ENCODE peak calls at places on chromosome 20, in nine cellular contexts. S, R, W, O, X, C, D, Z and U are unnamed samples.
A peak's percentile ranks its signal among the peaks of the same experiment; 100 is the strongest.

GRCh38 chr20:38091447-38092216 is 58.1 kb downstream of the RPRD1B start:
- DNase-seq in R (no peak), D (no peak), Z (peak; percentile 51), X (peak; percentile 31), W (no peak), C (peak; percentile 1), O (no peak), S (no peak), U (no peak)

GRCh38 chr20:48153523-48153922 is 368.2 kb upstream of the SULF2 start:
- DNase-seq in C (no peak), S (no peak), R (no peak), X (no peak), O (no peak), Z (no peak), D (no peak), W (no peak), U (no peak)

GRCh38 chr20:31820228-31820627 is 1.1 kb downstream of the MYLK2 start:
- DNase-seq in X (no peak), O (no peak), W (no peak), C (no peak), R (no peak), S (no peak), D (no peak), Z (no peak), U (no peak)

GRCh38 chr20:4726710-4727391 is 5.1 kb downstream of the PRND start:
- DNase-seq in Z (no peak), S (peak; percentile 34), R (no peak), O (peak; percentile 72), X (peak; percentile 57), W (no peak), C (no peak), D (no peak), U (no peak)

GRCh38 chr20:53100476-53100911 is 128.3 kb downstream of the TSHZ2 start:
- DNase-seq in S (no peak), X (no peak), Z (no peak), D (no peak), R (no peak), O (no peak), W (no peak), C (no peak), U (no peak)

GRCh38 chr20:63737940-63738686 is 1.5 kb upstream of the SLC2A4RG start:
- DNase-seq in D (peak; percentile 76), W (peak; percentile 37), S (peak; percentile 42), O (no peak), R (no peak), C (no peak), X (peak; percentile 65), Z (peak; percentile 29), U (no peak)

GRCh38 chr20:8388146-8388545 is 256.1 kb downstream of the PLCB1 start:
- DNase-seq in C (no peak), D (no peak), Z (no peak), W (peak; percentile 14), R (no peak), O (peak; percentile 46), S (no peak), X (no peak), U (no peak)

GRCh38 chr20:59031326-59032022 is 661 bp downstream of the ATP5F1E start:
- DNase-seq in W (peak; percentile 76), D (no peak), O (no peak), X (no peak), Z (no peak), S (peak; percentile 17), C (no peak), R (no peak), U (no peak)

GRCh38 chr20:35772563-35773058 is 796 bp downstream of the PHF20 start:
- DNase-seq in R (no peak), C (no peak), O (peak; percentile 30), D (no peak), W (no peak), X (no peak), Z (peak; percentile 22), S (no peak), U (no peak)

GRCh38 chr20:19628570-19629134 is 129.4 kb upstream of the RIN2 start:
- DNase-seq in S (peak; percentile 59), D (no peak), R (peak; percentile 80), O (peak; percentile 61), Z (peak; percentile 57), C (peak; percentile 50), X (peak; percentile 69), W (peak; percentile 80), U (peak; percentile 24)

GRCh38 chr20:57657537-57658446 is 37.6 kb upstream of the ZBP1 start:
- DNase-seq in X (peak; percentile 31), C (peak; percentile 44), W (peak; percentile 91), D (peak; percentile 82), Z (no peak), O (no peak), R (no peak), S (peak; percentile 44), U (no peak)

GRCh38 chr20:45301824-45302251 is 4.8 kb upstream of the RBPJL start:
- DNase-seq in Z (no peak), X (no peak), O (no peak), D (no peak), S (no peak), C (no peak), R (no peak), W (no peak), U (no peak)

GRCh38 chr20:48689388-48689787 is 138.4 kb downstream of the PREX1 start:
- DNase-seq in O (no peak), X (no peak), W (no peak), S (no peak), R (no peak), Z (no peak), C (no peak), D (no peak), U (no peak)

GRCh38 chr20:3613821-3614440 is 49.3 kb downstream of the GFRA4 start:
- DNase-seq in X (no peak), S (no peak), Z (no peak), O (peak; percentile 78), W (no peak), D (no peak), C (no peak), R (no peak), U (no peak)

GRCh38 chr20:56628873-56629463 is at the start of gene TFAP2C:
- DNase-seq in Z (peak; percentile 89), O (peak; percentile 89), S (peak; percentile 44), W (peak; percentile 89), C (peak; percentile 38), D (peak; percentile 89), R (peak; percentile 84), X (peak; percentile 45), U (peak; percentile 98)

GRCh38 chr20:24095753-24096152 is 107.2 kb upstream of the GGTLC1 start:
- DNase-seq in D (no peak), C (no peak), R (no peak), Z (no peak), S (no peak), X (no peak), W (peak; percentile 98), O (no peak), U (peak; percentile 11)

GRCh38 chr20:2276015-2276414 is 19.8 kb upstream of the TGM3 start:
- DNase-seq in O (no peak), S (no peak), W (no peak), R (peak; percentile 27), X (no peak), D (no peak), Z (no peak), C (no peak), U (no peak)

GRCh38 chr20:58712823-58713731 is 20.5 kb downstream of the NPEPL1 start:
- DNase-seq in S (no peak), Z (no peak), X (no peak), C (no peak), O (no peak), R (no peak), W (no peak), D (peak; percentile 42), U (no peak)

GRCh38 chr20:58212636-58213035 is 15.8 kb downstream of the ANKRD60 start:
- DNase-seq in D (no peak), R (no peak), W (no peak), S (no peak), C (no peak), O (no peak), X (no peak), Z (no peak), U (no peak)

GRCh38 chr20:34127787-34128186 is 15.7 kb upstream of the EIF2S2 start:
- DNase-seq in W (no peak), X (no peak), D (no peak), R (no peak), Z (no peak), C (no peak), S (no peak), O (no peak), U (no peak)

GRCh38 chr20:58907481-58908137 is 55.1 kb downstream of the GNAS start:
- DNase-seq in R (peak; percentile 72), S (peak; percentile 54), W (peak; percentile 52), Z (peak; percentile 56), X (peak; percentile 88), C (peak; percentile 97), O (peak; percentile 100), D (no peak), U (peak; percentile 81)

GRCh38 chr20:33724439-33725094 is 4.5 kb upstream of the PXMP4 start:
- DNase-seq in S (no peak), Z (no peak), R (no peak), C (no peak), X (no peak), O (peak; percentile 8), D (no peak), W (no peak), U (no peak)

GRCh38 chr20:33732166-33732970 is 572 bp downstream of the ZNF341 start:
- DNase-seq in D (peak; percentile 97), Z (peak; percentile 91), O (peak; percentile 94), R (peak; percentile 89), C (peak; percentile 86), X (peak; percentile 83), S (peak; percentile 77), W (peak; percentile 87), U (no peak)

GRCh38 chr20:46634528-46634927 is 16.7 kb downstream of the SLC13A3 start:
- DNase-seq in D (no peak), S (no peak), R (no peak), X (no peak), Z (no peak), W (no peak), O (no peak), C (no peak), U (no peak)

GRCh38 chr20:15654208-15654649 is 919.0 kb downstream of the KIF16B start:
- DNase-seq in X (peak; percentile 47), Z (peak; percentile 20), O (peak; percentile 43), S (no peak), R (peak; percentile 55), C (peak; percentile 14), W (peak; percentile 82), D (no peak), U (no peak)

GRCh38 chr20:50136822-50137599 is 16.5 kb downstream of the PEDS1 start:
- DNase-seq in O (no peak), S (peak; percentile 26), R (no peak), Z (no peak), C (no peak), W (no peak), D (no peak), X (no peak), U (no peak)